ENCODE peak calls at places on chromosomes 16 and 17, in seven cellular contexts. One of them, this sample, is unnamed.

GRCh38 chr16:22813223-22813945 is 578 bp upstream of the HS3ST2 start:
- DNase-seq in neuronal stem cell: peak; percentile 82
- DNase-seq in H9: peak; percentile 88
- DNase-seq in mesenchymal stem cell: peak; percentile 15
- DNase-seq in mesendoderm: peak; percentile 87
- DNase-seq in H1: peak; percentile 97
- DNase-seq in trophoblast cell: no peak
- DNase-seq in this sample: peak; percentile 7

GRCh38 chr16:11914759-11915643 is 755 bp downstream of the GSPT1 start:
- DNase-seq in neuronal stem cell: no peak
- DNase-seq in H9: no peak
- DNase-seq in mesenchymal stem cell: peak; percentile 59
- DNase-seq in mesendoderm: peak; percentile 59
- DNase-seq in H1: peak; percentile 54
- DNase-seq in trophoblast cell: peak; percentile 23
- DNase-seq in this sample: peak; percentile 28

GRCh38 chr17:28001149-28001548 is 41.3 kb upstream of the NLK start:
- DNase-seq in neuronal stem cell: no peak
- DNase-seq in H9: no peak
- DNase-seq in mesenchymal stem cell: no peak
- DNase-seq in mesendoderm: no peak
- DNase-seq in H1: no peak
- DNase-seq in trophoblast cell: no peak
- DNase-seq in this sample: no peak

GRCh38 chr16:383326-384020 is 1.7 kb upstream of the PGAP6 start:
- DNase-seq in neuronal stem cell: no peak
- DNase-seq in H9: peak; percentile 91
- DNase-seq in mesenchymal stem cell: peak; percentile 48
- DNase-seq in mesendoderm: peak; percentile 80
- DNase-seq in H1: peak; percentile 83
- DNase-seq in trophoblast cell: peak; percentile 98
- DNase-seq in this sample: no peak

GRCh38 chr16:88965411-88965810 is 11.6 kb downstream of the CBFA2T3 start:
- DNase-seq in neuronal stem cell: no peak
- DNase-seq in H9: no peak
- DNase-seq in mesenchymal stem cell: no peak
- DNase-seq in mesendoderm: no peak
- DNase-seq in H1: no peak
- DNase-seq in trophoblast cell: no peak
- DNase-seq in this sample: no peak

GRCh38 chr17:13888043-13888442 is 181.3 kb upstream of the COX10 start:
- DNase-seq in neuronal stem cell: no peak
- DNase-seq in H9: no peak
- DNase-seq in mesenchymal stem cell: peak; percentile 34
- DNase-seq in mesendoderm: no peak
- DNase-seq in H1: no peak
- DNase-seq in trophoblast cell: no peak
- DNase-seq in this sample: peak; percentile 35

GRCh38 chr17:14833201-14833773 is 431.8 kb downstream of the PMP22 start:
- DNase-seq in neuronal stem cell: no peak
- DNase-seq in H9: no peak
- DNase-seq in mesenchymal stem cell: peak; percentile 80
- DNase-seq in mesendoderm: no peak
- DNase-seq in H1: no peak
- DNase-seq in trophoblast cell: no peak
- DNase-seq in this sample: peak; percentile 94

GRCh38 chr17:76688165-76688622 is 22.6 kb downstream of the MXRA7 start:
- DNase-seq in neuronal stem cell: no peak
- DNase-seq in H9: no peak
- DNase-seq in mesenchymal stem cell: no peak
- DNase-seq in mesendoderm: no peak
- DNase-seq in H1: no peak
- DNase-seq in trophoblast cell: no peak
- DNase-seq in this sample: no peak

GRCh38 chr17:59425085-59425901 is 93.8 kb downstream of the YPEL2 start:
- DNase-seq in neuronal stem cell: no peak
- DNase-seq in H9: no peak
- DNase-seq in mesenchymal stem cell: peak; percentile 92
- DNase-seq in mesendoderm: peak; percentile 62
- DNase-seq in H1: no peak
- DNase-seq in trophoblast cell: peak; percentile 94
- DNase-seq in this sample: peak; percentile 57

GRCh38 chr17:2250140-2251095 is 53.2 kb downstream of the SMG6 start:
- DNase-seq in neuronal stem cell: no peak
- DNase-seq in H9: no peak
- DNase-seq in mesenchymal stem cell: no peak
- DNase-seq in mesendoderm: no peak
- DNase-seq in H1: no peak
- DNase-seq in trophoblast cell: no peak
- DNase-seq in this sample: peak; percentile 58

GRCh38 chr17:19796457-19796856 is 48.4 kb upstream of the ALDH3A1 start:
- DNase-seq in neuronal stem cell: no peak
- DNase-seq in H9: no peak
- DNase-seq in mesenchymal stem cell: no peak
- DNase-seq in mesendoderm: peak; percentile 11
- DNase-seq in H1: no peak
- DNase-seq in trophoblast cell: no peak
- DNase-seq in this sample: no peak

GRCh38 chr17:19787733-19788357 is 39.7 kb upstream of the ALDH3A1 start:
- DNase-seq in neuronal stem cell: no peak
- DNase-seq in H9: no peak
- DNase-seq in mesenchymal stem cell: no peak
- DNase-seq in mesendoderm: no peak
- DNase-seq in H1: no peak
- DNase-seq in trophoblast cell: no peak
- DNase-seq in this sample: peak; percentile 6

DNA sequence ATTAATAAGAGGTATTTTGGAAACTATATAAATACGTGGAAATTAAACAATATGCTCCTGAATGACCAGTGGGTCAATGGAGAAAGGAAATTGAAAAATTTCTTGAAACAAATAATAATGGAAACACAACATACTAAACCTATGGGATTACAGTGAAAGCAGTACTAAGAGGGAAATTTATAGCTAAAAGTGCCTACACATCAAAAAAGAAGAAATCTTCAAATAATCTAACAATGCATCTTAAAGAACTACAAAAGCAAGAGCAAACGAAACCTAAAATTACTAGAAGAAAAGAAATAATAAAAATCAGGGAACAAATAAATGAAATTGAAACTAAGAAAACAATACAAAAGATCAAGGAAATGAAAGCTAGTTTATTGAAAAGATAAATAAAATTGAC is 43.8 kb upstream of the ALDH3A1 start:
- DNase-seq in neuronal stem cell: no peak
- DNase-seq in H9: no peak
- DNase-seq in mesenchymal stem cell: no peak
- DNase-seq in mesendoderm: no peak
- DNase-seq in H1: no peak
- DNase-seq in trophoblast cell: no peak
- DNase-seq in this sample: no peak
- H3K4ac ChIP-seq in neuronal stem cell: no peak overlapping the region
- H3K4ac ChIP-seq in H9: no peak overlapping the region
- H3K4ac ChIP-seq in mesenchymal stem cell: no peak overlapping the region
- H3K4ac ChIP-seq in mesendoderm: no peak overlapping the region
- H3K4ac ChIP-seq in H1: no peak overlapping the region
- H3K4ac ChIP-seq in trophoblast cell: no peak overlapping the region
- H3K4ac ChIP-seq in this sample: no peak overlapping the region

DNA sequence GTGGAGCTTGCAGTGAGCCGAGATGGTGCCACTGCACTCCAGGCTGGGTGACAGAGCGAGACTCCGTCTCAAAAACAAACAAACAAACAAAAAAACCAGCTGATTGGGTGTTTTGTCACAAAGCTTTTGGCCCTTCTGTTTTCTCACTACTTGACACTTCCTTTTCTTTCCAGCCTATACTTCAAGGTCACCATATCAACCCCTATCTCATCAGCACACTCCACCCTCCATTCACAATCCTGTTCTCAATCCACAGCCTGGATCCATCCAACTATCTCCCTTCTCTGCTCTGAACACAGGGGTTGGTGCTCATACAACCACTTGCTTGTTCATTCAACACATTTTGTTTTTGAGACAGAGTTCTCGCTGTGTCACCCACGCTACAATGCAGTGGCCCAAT is 6.6 kb upstream of the MED11 start:
- DNase-seq in neuronal stem cell: no peak
- DNase-seq in H9: no peak
- DNase-seq in mesenchymal stem cell: no peak
- DNase-seq in mesendoderm: no peak
- DNase-seq in H1: no peak
- DNase-seq in trophoblast cell: no peak
- DNase-seq in this sample: no peak
- H3K4ac ChIP-seq in neuronal stem cell: no peak overlapping the region
- H3K4ac ChIP-seq in H9: no peak overlapping the region
- H3K4ac ChIP-seq in mesenchymal stem cell: no peak overlapping the region
- H3K4ac ChIP-seq in mesendoderm: no peak overlapping the region
- H3K4ac ChIP-seq in H1: no peak overlapping the region
- H3K4ac ChIP-seq in trophoblast cell: no peak overlapping the region
- H3K4ac ChIP-seq in this sample: no peak overlapping the region

GRCh38 chr16:79912592-79913310 is 312.2 kb upstream of the MAF start:
- DNase-seq in neuronal stem cell: no peak
- DNase-seq in H9: no peak
- DNase-seq in mesenchymal stem cell: no peak
- DNase-seq in mesendoderm: peak; percentile 45
- DNase-seq in H1: no peak
- DNase-seq in trophoblast cell: peak; percentile 44
- DNase-seq in this sample: no peak
- H3K4ac ChIP-seq in neuronal stem cell: no peak overlapping the region
- H3K4ac ChIP-seq in H9: no peak overlapping the region
- H3K4ac ChIP-seq in mesenchymal stem cell: no peak overlapping the region
- H3K4ac ChIP-seq in mesendoderm: no peak overlapping the region
- H3K4ac ChIP-seq in H1: no peak overlapping the region
- H3K4ac ChIP-seq in trophoblast cell: no peak overlapping the region
- H3K4ac ChIP-seq in this sample: no peak overlapping the region

GRCh38 chr16:57620316-57621231 is 7.9 kb upstream of the ADGRG1 start:
- DNase-seq in neuronal stem cell: no peak
- DNase-seq in H9: no peak
- DNase-seq in mesenchymal stem cell: no peak
- DNase-seq in mesendoderm: peak; percentile 50
- DNase-seq in H1: no peak
- DNase-seq in trophoblast cell: peak; percentile 91
- DNase-seq in this sample: no peak

GRCh38 chr16:57621521-57622268 is 6.7 kb upstream of the ADGRG1 start:
- DNase-seq in neuronal stem cell: no peak
- DNase-seq in H9: no peak
- DNase-seq in mesenchymal stem cell: no peak
- DNase-seq in mesendoderm: no peak
- DNase-seq in H1: no peak
- DNase-seq in trophoblast cell: peak; percentile 46
- DNase-seq in this sample: no peak

GRCh38 chr16:57623251-57624043 is 5.0 kb upstream of the ADGRG1 start:
- DNase-seq in neuronal stem cell: no peak
- DNase-seq in H9: peak; percentile 50
- DNase-seq in mesenchymal stem cell: peak; percentile 27
- DNase-seq in mesendoderm: peak; percentile 76
- DNase-seq in H1: peak; percentile 64
- DNase-seq in trophoblast cell: peak; percentile 93
- DNase-seq in this sample: peak; percentile 52

GRCh38 chr16:57624044-57624688 is 4.3 kb upstream of the ADGRG1 start:
- DNase-seq in neuronal stem cell: no peak
- DNase-seq in H9: no peak
- DNase-seq in mesenchymal stem cell: no peak
- DNase-seq in mesendoderm: peak; percentile 56
- DNase-seq in H1: no peak
- DNase-seq in trophoblast cell: no peak
- DNase-seq in this sample: peak; percentile 42

GRCh38 chr16:57622361-57623250 is 5.8 kb upstream of the ADGRG1 start:
- DNase-seq in neuronal stem cell: no peak
- DNase-seq in H9: no peak
- DNase-seq in mesenchymal stem cell: no peak
- DNase-seq in mesendoderm: no peak
- DNase-seq in H1: no peak
- DNase-seq in trophoblast cell: no peak
- DNase-seq in this sample: no peak
- H3K4ac ChIP-seq in neuronal stem cell: no peak overlapping the region
- H3K4ac ChIP-seq in H9: no peak overlapping the region
- H3K4ac ChIP-seq in mesenchymal stem cell: no peak overlapping the region
- H3K4ac ChIP-seq in mesendoderm: no peak overlapping the region
- H3K4ac ChIP-seq in H1: no peak overlapping the region
- H3K4ac ChIP-seq in trophoblast cell: peak overlapping the region; percentile 18
- H3K4ac ChIP-seq in this sample: peak overlapping the region; percentile 18

This sample was measured in IMR-90.